ENCODE peak calls at places on chromosome 13, in five cellular contexts. S is NCI-H748 treated with DMSO at 0.1 percent for 48 hours; P is stimulated activated naive CD8-positive, alpha-beta T cell treated with anti-CD3 and anti-CD28 coated beads, Interleukin-15, Interleukin-2, amounts not matched to agents 100 U/mL and 50 U/mL, for 24 hours; X is activated naive CD8-positive, alpha-beta T cell treated with anti-CD3 and anti-CD28 coated beads, Interleukin-2, amount 50 U/mL, for 24 hours; F is AG04449. E is an unnamed sample.

GRCh38 chr13:51675385-51675784 is 91.1 kb downstream of the WDFY2 start:
- DNase-seq in X (no peak), F (no peak), P (no peak), S (no peak), E (no peak)

GRCh38 chr13:48976677-48977625 is 1.2 kb downstream of the FNDC3A start:
- DNase-seq in S (peak), X (no peak), F (no peak), P (no peak), E (peak)

GRCh38 chr13:73662833-73663232 is 471.4 kb downstream of the KLF12 start:
- DNase-seq in S (no peak), P (no peak), F (no peak), X (no peak), E (no peak)

GRCh38 chr13:102700088-102701031 is 5.5 kb upstream of the METTL21C start:
- DNase-seq in S (no peak), P (no peak), X (no peak), F (no peak), E (no peak)

GRCh38 chr13:92842145-92842544 is 384.5 kb upstream of the GPC6 start:
- DNase-seq in F (peak), P (no peak), S (no peak), X (no peak), E (no peak)

GRCh38 chr13:23979361-23980159 is 82.3 kb upstream of the C1QTNF9B start:
- DNase-seq in S (peak), F (no peak), X (peak), P (peak), E (peak)

GRCh38 chr13:25375727-25376358 is 4.1 kb downstream of the ATP8A2 start:
- DNase-seq in F (peak), S (peak), P (peak), X (peak), E (peak)

GRCh38 chr13:71320452-71320851 is 546.6 kb downstream of the DACH1 start:
- DNase-seq in S (peak), F (no peak), X (no peak), P (no peak), E (peak)

GRCh38 chr13:43245374-43245964 is 222.1 kb downstream of the DNAJC15 start:
- DNase-seq in F (peak), S (no peak), P (no peak), X (no peak), E (peak)

GRCh38 chr13:26469602-26470001 is 87.9 kb upstream of the WASF3 start:
- DNase-seq in F (no peak), S (peak), P (no peak), X (no peak), E (no peak)

GRCh38 chr13:44160549-44161278 is 212.9 kb upstream of the SERP2 start:
- DNase-seq in X (no peak), S (no peak), F (no peak), P (no peak), E (no peak)

GRCh38 chr13:107585466-107585865 is 629.9 kb downstream of the LIG4 start:
- DNase-seq in S (peak), X (no peak), F (no peak), P (no peak), E (peak)

GRCh38 chr13:25037057-25037813 is 58.7 kb upstream of the PABPC3 start:
- DNase-seq in P (peak), F (peak), X (peak), S (peak), E (peak)

GRCh38 chr13:109412232-109412935 is 374.0 kb downstream of the IRS2 start:
- DNase-seq in F (no peak), S (peak), X (no peak), P (no peak), E (peak)

GRCh38 chr13:98672947-98673545 is 79.4 kb downstream of the SLC15A1 start:
- DNase-seq in X (peak), F (peak), S (peak), P (peak), E (peak)

GRCh38 chr13:102395939-102396338 is 5.9 kb downstream of the FGF14 start:
- DNase-seq in F (no peak), P (no peak), X (no peak), S (no peak), E (no peak)

GRCh38 chr13:39364797-39365468 is 238.1 kb downstream of the LHFPL6 start:
- DNase-seq in X (no peak), P (no peak), F (no peak), S (peak), E (no peak)

GRCh38 chr13:48126944-48127814 is 32.3 kb upstream of the MED4 start:
- DNase-seq in F (peak), S (peak), X (no peak), P (no peak), E (peak)

GRCh38 chr13:40204246-40204645 is 462.2 kb downstream of the FOXO1 start:
- DNase-seq in S (no peak), P (no peak), X (no peak), F (no peak), E (no peak)

GRCh38 chr13:77528834-77529500 is 6.5 kb upstream of the SCEL start:
- DNase-seq in X (no peak), F (no peak), P (no peak), S (no peak), E (no peak)

GRCh38 chr13:111846396-111847174 is 220.4 kb upstream of the SOX1 start:
- DNase-seq in P (no peak), X (no peak), S (peak), F (no peak), E (no peak)

GRCh38 chr13:113672002-113672651 is 5.1 kb downstream of the GRK1 start:
- DNase-seq in P (no peak), F (no peak), S (no peak), X (no peak), E (no peak)

GRCh38 chr13:84543976-84544375 is 661.7 kb upstream of the SLITRK1 start:
- DNase-seq in S (no peak), F (no peak), X (no peak), P (no peak), E (no peak)

E was measured in endothelial cell of umbilical vein.